ENCODE peak calls at places on chromosomes 12 and 14, in four cellular contexts. One of them, this sample, is unnamed.
A peak's percentile ranks its signal among the peaks of the same experiment; 100 is the strongest.

GRCh38 chr12:15778126-15778525 is 11.1 kb downstream of the EPS8 start:
- DNase-seq in adrenal gland: no peak
- DNase-seq in SJSA1: no peak
- DNase-seq in A549: no peak
- DNase-seq in this sample: no peak

GRCh38 chr12:66584673-66585072 is 94.2 kb downstream of the GRIP1 start:
- DNase-seq in A549: no peak
- DNase-seq in adrenal gland: no peak
- DNase-seq in SJSA1: no peak
- DNase-seq in this sample: no peak

GRCh38 chr12:7557227-7557626 is 53.6 kb upstream of the CD163 start:
- DNase-seq in adrenal gland: no peak
- DNase-seq in A549: no peak
- DNase-seq in SJSA1: no peak
- DNase-seq in this sample: no peak

GRCh38 chr14:99574099-99574880 is 29.7 kb downstream of the CCDC85C start:
- DNase-seq in A549: no peak
- DNase-seq in SJSA1: peak; percentile 92
- DNase-seq in adrenal gland: peak; percentile 92
- DNase-seq in this sample: peak; percentile 76

GRCh38 chr12:16175893-16176292 is 101.6 kb downstream of the SLC15A5 start:
- DNase-seq in adrenal gland: no peak
- DNase-seq in SJSA1: no peak
- DNase-seq in A549: no peak
- DNase-seq in this sample: no peak

GRCh38 chr12:76183459-76184186 is 99.1 kb upstream of the NAP1L1 start:
- DNase-seq in A549: peak; percentile 64
- DNase-seq in adrenal gland: peak; percentile 89
- DNase-seq in SJSA1: peak; percentile 89
- DNase-seq in this sample: peak; percentile 21

GRCh38 chr14:57847096-57847495 is 18.8 kb downstream of the SLC35F4 start:
- DNase-seq in A549: no peak
- DNase-seq in adrenal gland: no peak
- DNase-seq in SJSA1: no peak
- DNase-seq in this sample: no peak

GRCh38 chr12:127170271-127171180 is 1096.4 kb upstream of the TMEM132C start:
- DNase-seq in adrenal gland: no peak
- DNase-seq in SJSA1: no peak
- DNase-seq in A549: no peak
- DNase-seq in this sample: no peak

GRCh38 chr14:58354817-58355216 is 40.9 kb upstream of the TOMM20L start:
- DNase-seq in SJSA1: no peak
- DNase-seq in A549: no peak
- DNase-seq in adrenal gland: no peak
- DNase-seq in this sample: no peak

GRCh38 chr12:117097159-117097558 is 2.1 kb downstream of the TESC start:
- DNase-seq in A549: no peak
- DNase-seq in SJSA1: no peak
- DNase-seq in adrenal gland: no peak
- DNase-seq in this sample: no peak

GRCh38 chr14:56304456-56304855 is 186.2 kb downstream of the PELI2 start:
- DNase-seq in adrenal gland: no peak
- DNase-seq in A549: no peak
- DNase-seq in SJSA1: no peak
- DNase-seq in this sample: no peak

GRCh38 chr14:68364823-68365222 is 428.0 kb downstream of the ZFP36L1 start:
- DNase-seq in A549: no peak
- DNase-seq in SJSA1: no peak
- DNase-seq in adrenal gland: no peak
- DNase-seq in this sample: no peak

GRCh38 chr12:116677202-116677651 is 60.6 kb downstream of the SPRING1 start:
- DNase-seq in SJSA1: no peak
- DNase-seq in A549: no peak
- DNase-seq in adrenal gland: no peak
- DNase-seq in this sample: no peak

GRCh38 chr14:85599939-85600338 is 70.0 kb downstream of the FLRT2 start:
- DNase-seq in SJSA1: no peak
- DNase-seq in adrenal gland: no peak
- DNase-seq in A549: no peak
- DNase-seq in this sample: no peak

GRCh38 chr12:30824311-30824710 is 69.6 kb upstream of the CAPRIN2 start:
- DNase-seq in SJSA1: no peak
- DNase-seq in adrenal gland: no peak
- DNase-seq in A549: no peak
- DNase-seq in this sample: no peak

GRCh38 chr14:73943083-73943482 is 6.8 kb downstream of the FAM161B start:
- DNase-seq in SJSA1: no peak
- DNase-seq in A549: no peak
- DNase-seq in adrenal gland: peak; percentile 60
- DNase-seq in this sample: no peak

GRCh38 chr14:105118646-105119409 is 49.7 kb downstream of the JAG2 start:
- DNase-seq in SJSA1: no peak
- DNase-seq in adrenal gland: peak; percentile 6
- DNase-seq in A549: no peak
- DNase-seq in this sample: no peak

GRCh38 chr12:4813741-4814140 is 93.5 kb downstream of the GALNT8 start:
- DNase-seq in A549: no peak
- DNase-seq in adrenal gland: no peak
- DNase-seq in SJSA1: no peak
- DNase-seq in this sample: no peak

GRCh38 chr12:23113781-23114180 is 488.8 kb downstream of the ETNK1 start:
- DNase-seq in adrenal gland: no peak
- DNase-seq in SJSA1: no peak
- DNase-seq in A549: no peak
- DNase-seq in this sample: no peak

GRCh38 chr12:84043355-84043754 is 869.2 kb downstream of the SLC6A15 start:
- DNase-seq in A549: no peak
- DNase-seq in adrenal gland: no peak
- DNase-seq in SJSA1: no peak
- DNase-seq in this sample: peak; percentile 13

GRCh38 chr14:99772371-99773283 is 20.6 kb upstream of the EML1 start:
- DNase-seq in A549: no peak
- DNase-seq in SJSA1: no peak
- DNase-seq in adrenal gland: no peak
- DNase-seq in this sample: no peak

GRCh38 chr12:84069699-84070098 is 842.9 kb downstream of the SLC6A15 start:
- DNase-seq in A549: no peak
- DNase-seq in adrenal gland: no peak
- DNase-seq in SJSA1: no peak
- DNase-seq in this sample: no peak

GRCh38 chr14:99524091-99524661 is 43.0 kb downstream of the CCNK start:
- DNase-seq in SJSA1: no peak
- DNase-seq in A549: no peak
- DNase-seq in adrenal gland: no peak
- DNase-seq in this sample: peak; percentile 55

GRCh38 chr12:3728686-3729085 is 24.2 kb downstream of the CRACR2A start:
- DNase-seq in SJSA1: no peak
- DNase-seq in adrenal gland: no peak
- DNase-seq in A549: no peak
- DNase-seq in this sample: no peak

GRCh38 chr14:67270354-67270753 is 29.1 kb downstream of the PALS1 start:
- DNase-seq in SJSA1: no peak
- DNase-seq in A549: no peak
- DNase-seq in adrenal gland: no peak
- DNase-seq in this sample: no peak

GRCh38 chr12:128137140-128137539 is 129.8 kb upstream of the TMEM132C start:
- DNase-seq in A549: no peak
- DNase-seq in adrenal gland: no peak
- DNase-seq in SJSA1: no peak
- DNase-seq in this sample: no peak

GRCh38 chr12:116797885-116798284 is 59.8 kb downstream of the RNFT2 start:
- DNase-seq in A549: no peak
- DNase-seq in SJSA1: no peak
- DNase-seq in adrenal gland: peak; percentile 65
- DNase-seq in this sample: no peak

GRCh38 chr12:10131101-10131632 is 1.2 kb upstream of the CLEC7A start:
- DNase-seq in SJSA1: no peak
- DNase-seq in A549: no peak
- DNase-seq in adrenal gland: no peak
- DNase-seq in this sample: no peak

GRCh38 chr12:70721958-70722357 is 84.7 kb upstream of the PTPRB start:
- DNase-seq in adrenal gland: no peak
- DNase-seq in A549: no peak
- DNase-seq in SJSA1: no peak
- DNase-seq in this sample: peak; percentile 55

GRCh38 chr14:100091386-100091785 is 26.2 kb downstream of the EVL start:
- DNase-seq in adrenal gland: no peak
- DNase-seq in SJSA1: no peak
- DNase-seq in A549: no peak
- DNase-seq in this sample: no peak

GRCh38 chr12:24960222-24960855 is 11.4 kb upstream of the BCAT1 start:
- DNase-seq in adrenal gland: peak; percentile 43
- DNase-seq in SJSA1: peak; percentile 42
- DNase-seq in A549: peak; percentile 15
- DNase-seq in this sample: peak; percentile 59

GRCh38 chr14:104598461-104599273 is 5.9 kb downstream of the TMEM179 start:
- DNase-seq in adrenal gland: no peak
- DNase-seq in SJSA1: no peak
- DNase-seq in A549: no peak
- DNase-seq in this sample: peak; percentile 51

GRCh38 chr12:119024226-119024810 is 43.0 kb downstream of the SRRM4 start:
- DNase-seq in adrenal gland: no peak
- DNase-seq in SJSA1: no peak
- DNase-seq in A549: no peak
- DNase-seq in this sample: no peak

GRCh38 chr12:101862245-101862644 is 15.1 kb upstream of the DRAM1 start:
- DNase-seq in adrenal gland: no peak
- DNase-seq in A549: no peak
- DNase-seq in SJSA1: no peak
- DNase-seq in this sample: no peak

GRCh38 chr14:24234095-24235020 is 1.6 kb downstream of the GMPR2 start:
- DNase-seq in SJSA1: no peak
- DNase-seq in A549: no peak
- DNase-seq in adrenal gland: no peak
- DNase-seq in this sample: no peak
- H3K4me1 ChIP-seq in SJSA1: peaks cover 19% of the 10 kb centered on the region
- H3K4me1 ChIP-seq in A549: peaks cover 18% of the 10 kb centered on the region
- H3K4me1 ChIP-seq in adrenal gland: peaks cover 29% of the 10 kb centered on the region
- H3K4me1 ChIP-seq in this sample: peaks cover 6% of the 10 kb centered on the region

GRCh38 chr12:57475271-57476161 is 4.2 kb downstream of the ARHGAP9 start:
- DNase-seq in adrenal gland: peak; percentile 48
- DNase-seq in SJSA1: no peak
- DNase-seq in A549: no peak
- DNase-seq in this sample: no peak

GRCh38 chr12:57479043-57479375 is 657 bp downstream of the ARHGAP9 start:
- DNase-seq in A549: no peak
- DNase-seq in SJSA1: no peak
- DNase-seq in adrenal gland: no peak
- DNase-seq in this sample: peak; percentile 39

GRCh38 chr12:57476162-57476992 is 3.3 kb downstream of the ARHGAP9 start:
- DNase-seq in adrenal gland: no peak
- DNase-seq in SJSA1: no peak
- DNase-seq in A549: no peak
- DNase-seq in this sample: peak; percentile 73

GRCh38 chr12:57477710-57478681 is 1.7 kb downstream of the ARHGAP9 start:
- DNase-seq in adrenal gland: peak; percentile 49
- DNase-seq in A549: no peak
- DNase-seq in SJSA1: no peak
- DNase-seq in this sample: peak; percentile 51

DNA sequence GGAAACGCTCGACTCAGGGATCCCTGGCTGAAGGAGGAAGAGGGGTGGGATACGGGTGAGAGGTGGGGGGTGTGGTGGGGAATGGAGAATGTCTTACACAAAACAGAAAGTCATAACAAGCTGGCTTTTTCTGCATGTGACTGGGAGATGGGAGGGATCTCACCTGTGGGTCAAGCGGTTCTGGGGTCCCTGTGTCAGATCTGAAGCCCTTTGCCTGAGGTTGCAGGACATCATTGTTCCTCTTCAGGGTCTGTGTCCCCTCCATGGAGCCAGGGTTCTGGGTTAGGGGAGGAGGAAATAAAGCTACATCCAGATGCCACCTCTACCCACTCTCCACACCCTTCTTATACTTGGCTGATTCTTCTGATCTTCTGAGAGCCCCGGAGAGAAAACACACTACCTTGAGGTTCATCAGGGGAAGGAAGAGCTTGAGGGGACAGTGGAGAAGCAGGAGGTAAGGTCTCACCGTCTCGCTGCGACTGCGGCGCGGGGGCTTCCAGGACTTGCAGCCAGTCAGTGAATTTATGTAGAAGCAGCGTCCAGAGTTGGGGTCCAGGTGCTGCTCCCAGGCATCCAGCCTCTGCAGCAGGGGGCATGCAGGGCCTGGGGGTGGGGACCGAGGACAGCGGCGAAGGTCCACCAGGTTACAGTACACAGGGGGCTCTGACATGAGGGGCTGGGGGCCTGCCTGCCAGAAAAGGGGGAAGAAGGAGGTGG is 2.5 kb downstream of the ARHGAP9 start:
- DNase-seq in A549: no peak
- DNase-seq in adrenal gland: no peak
- DNase-seq in SJSA1: peak; percentile 75
- DNase-seq in this sample: no peak
- H3K4me1 ChIP-seq in A549: peaks cover 14% of the 10 kb centered on the region
- H3K4me1 ChIP-seq in adrenal gland: peaks cover 11% of the 10 kb centered on the region
- H3K4me1 ChIP-seq in SJSA1: peaks cover 49% of the 10 kb centered on the region
- H3K4me1 ChIP-seq in this sample: no peaks in the 10 kb centered on the region

GRCh38 chr12:49956663-49957569 is 4.8 kb upstream of the AQP5 start:
- DNase-seq in adrenal gland: no peak
- DNase-seq in SJSA1: no peak
- DNase-seq in A549: no peak
- DNase-seq in this sample: no peak
- H3K4me1 ChIP-seq in adrenal gland: no peaks in the 10 kb centered on the region
- H3K4me1 ChIP-seq in SJSA1: peaks cover 14% of the 10 kb centered on the region
- H3K4me1 ChIP-seq in A549: peaks cover 14% of the 10 kb centered on the region
- H3K4me1 ChIP-seq in this sample: no peaks in the 10 kb centered on the region

GRCh38 chr14:22893706-22894105 is 10.7 kb downstream of the REM2 start:
- DNase-seq in adrenal gland: no peak
- DNase-seq in A549: no peak
- DNase-seq in SJSA1: no peak
- DNase-seq in this sample: no peak
- H3K4me1 ChIP-seq in adrenal gland: no peaks in the 10 kb centered on the region
- H3K4me1 ChIP-seq in A549: peaks cover 14% of the 10 kb centered on the region
- H3K4me1 ChIP-seq in SJSA1: peaks cover 12% of the 10 kb centered on the region
- H3K4me1 ChIP-seq in this sample: no peaks in the 10 kb centered on the region

GRCh38 chr12:55718020-55718419 is 2.2 kb upstream of the RDH5 start:
- DNase-seq in adrenal gland: no peak
- DNase-seq in A549: no peak
- DNase-seq in SJSA1: no peak
- DNase-seq in this sample: peak; percentile 14
- H3K4me1 ChIP-seq in adrenal gland: peaks cover 13% of the 10 kb centered on the region
- H3K4me1 ChIP-seq in A549: peaks cover 54% of the 10 kb centered on the region
- H3K4me1 ChIP-seq in SJSA1: peaks cover 42% of the 10 kb centered on the region
- H3K4me1 ChIP-seq in this sample: peaks cover 29% of the 10 kb centered on the region

This sample was measured in right cardiac atrium.